ENCODE peak calls at places on chromosomes 6 and 20, in five cellular contexts. D, M, R, B and E are unnamed samples.
A peak's percentile ranks its signal among the peaks of the same experiment; 100 is the strongest.

GRCh38 chr6:148770408-148771211 is 23.8 kb downstream of the UST start:
- DNase-seq in D (no peak), B (no peak), R (no peak), M (no peak), E (no peak)

GRCh38 chr6:96520039-96520850 is 1.4 kb upstream of the UFL1 start:
- DNase-seq in D (peak; percentile 80), M (no peak), R (no peak), B (peak; percentile 10), E (no peak)

GRCh38 chr6:42075159-42075838 is 25.0 kb downstream of the TAF8 start:
- DNase-seq in B (peak; percentile 69), D (peak; percentile 93), R (peak; percentile 73), M (peak; percentile 86), E (peak; percentile 68)

GRCh38 chr6:137542713-137543112 is 48.5 kb upstream of the OLIG3 start:
- DNase-seq in B (no peak), R (no peak), D (no peak), M (no peak), E (no peak)

GRCh38 chr20:54680872-54681297 is 205.5 kb downstream of the DOK5 start:
- DNase-seq in B (peak; percentile 52), M (no peak), D (peak; percentile 75), R (peak; percentile 31), E (no peak)

GRCh38 chr6:11194399-11195274 is 37.8 kb downstream of the NEDD9 start:
- DNase-seq in R (no peak), D (no peak), M (no peak), B (no peak), E (no peak)

GRCh38 chr6:124699038-124699437 is 263.2 kb upstream of the RNF217 start:
- DNase-seq in R (no peak), D (no peak), B (no peak), M (no peak), E (no peak)

GRCh38 chr6:139705284-139705683 is 330.8 kb upstream of the CITED2 start:
- DNase-seq in B (no peak), R (no peak), D (no peak), M (no peak), E (no peak)

GRCh38 chr6:8054276-8054675 is 9.9 kb downstream of the BLOC1S5 start:
- DNase-seq in R (no peak), D (no peak), M (no peak), B (no peak), E (no peak)

GRCh38 chr6:26300828-26301227 is 64.2 kb upstream of the BTN3A2 start:
- DNase-seq in D (no peak), B (no peak), M (no peak), R (no peak), E (no peak)

GRCh38 chr20:17612287-17612974 is 42.6 kb downstream of the DSTN start:
- DNase-seq in B (peak; percentile 33), R (peak; percentile 20), D (no peak), M (peak; percentile 91), E (peak; percentile 89)

GRCh38 chr6:160379464-160379863 is 31.3 kb downstream of the SLC22A3 start:
- DNase-seq in B (peak; percentile 76), M (no peak), R (no peak), D (peak; percentile 61), E (no peak)

GRCh38 chr6:37232430-37233017 is 25.0 kb upstream of the TBC1D22B start:
- DNase-seq in R (no peak), D (no peak), B (no peak), M (no peak), E (no peak)

GRCh38 chr20:49612127-49612738 is 44.3 kb upstream of the PTGIS start:
- DNase-seq in D (no peak), R (no peak), M (peak; percentile 75), B (no peak), E (no peak)

GRCh38 chr20:9617940-9618339 is 103.5 kb downstream of the LAMP5 start:
- DNase-seq in B (peak; percentile 63), D (peak; percentile 89), M (no peak), R (no peak), E (no peak)

GRCh38 chr6:139856562-139856961 is 482.1 kb upstream of the CITED2 start:
- DNase-seq in R (no peak), B (no peak), D (no peak), M (no peak), E (no peak)

GRCh38 chr6:167116109-167116837 is 6.6 kb upstream of the CCR6 start:
- DNase-seq in D (no peak), B (peak; percentile 10), R (no peak), M (peak; percentile 83), E (no peak)

GRCh38 chr6:41581381-41581991 is 35.3 kb downstream of the FOXP4 start:
- DNase-seq in B (peak; percentile 87), M (peak; percentile 80), D (peak; percentile 84), R (no peak), E (no peak)

GRCh38 chr6:25925808-25926325 is 4.6 kb downstream of the SLC17A2 start:
- DNase-seq in R (no peak), B (no peak), M (no peak), D (no peak), E (no peak)

GRCh38 chr6:25009351-25009750 is 73.6 kb upstream of the RIPOR2 start:
- DNase-seq in R (no peak), M (no peak), D (no peak), B (no peak), E (no peak)

GRCh38 chr6:158233214-158233795 is 65.2 kb downstream of the GTF2H5 start:
- DNase-seq in M (no peak), B (no peak), R (peak; percentile 36), D (peak; percentile 12), E (no peak)

GRCh38 chr6:158229823-158230222 is 61.7 kb downstream of the GTF2H5 start:
- DNase-seq in B (no peak), R (no peak), M (no peak), D (no peak), E (no peak)

GRCh38 chr6:158230967-158231550 is 62.9 kb downstream of the GTF2H5 start:
- DNase-seq in B (no peak), R (no peak), M (no peak), D (no peak), E (no peak)

GRCh38 chr6:158231551-158232444 is 63.6 kb downstream of the GTF2H5 start:
- DNase-seq in M (peak; percentile 84), D (peak; percentile 60), R (peak; percentile 94), B (peak; percentile 55), E (peak; percentile 91)

DNA sequence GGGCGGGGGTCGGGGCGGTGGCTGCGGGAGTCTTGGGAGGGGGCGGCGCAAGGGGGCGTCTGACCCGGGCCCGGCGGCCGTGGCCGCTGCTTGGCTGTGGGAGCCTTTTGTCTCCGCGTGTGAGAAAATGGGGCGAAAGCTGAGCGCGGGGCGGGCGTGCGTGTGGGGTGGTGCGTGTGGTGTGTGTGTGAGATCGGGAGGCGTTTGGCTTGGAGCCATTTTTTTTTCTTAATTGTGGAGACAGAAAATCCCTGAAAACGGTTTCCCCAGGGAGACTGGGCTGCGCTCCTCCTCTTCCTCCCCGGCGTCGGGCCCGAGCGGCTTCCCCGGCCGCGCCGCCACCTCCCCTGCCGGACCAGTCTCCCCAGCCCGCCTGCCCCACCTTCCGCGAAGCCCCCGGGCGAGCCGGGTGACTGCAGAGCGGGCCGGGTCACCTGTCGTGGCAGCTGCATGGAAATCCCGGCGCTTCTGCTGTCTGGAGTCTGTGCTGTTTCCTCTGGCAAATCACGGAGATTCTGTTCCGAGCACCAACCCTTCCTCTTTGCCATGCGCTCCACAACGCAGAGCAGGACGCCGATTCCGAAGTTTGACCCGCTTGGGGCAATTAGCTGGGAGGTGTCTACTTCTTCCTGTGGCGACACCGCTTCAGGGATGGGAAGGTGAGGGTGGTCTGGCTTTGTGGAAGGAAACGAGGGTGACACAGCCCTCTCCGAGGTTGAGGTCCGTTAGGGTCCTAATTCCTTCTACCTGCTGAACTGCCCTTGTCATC is 64.5 kb downstream of the GTF2H5 start:
- DNase-seq in D (peak; percentile 51), B (peak; percentile 57), M (peak; percentile 80), R (peak; percentile 72), E (peak; percentile 93)
- TF ChIP-seq CTCF in D (no peak), B (no peak), M (no peak), R (no peak), E (peak; percentile 6)

DNA sequence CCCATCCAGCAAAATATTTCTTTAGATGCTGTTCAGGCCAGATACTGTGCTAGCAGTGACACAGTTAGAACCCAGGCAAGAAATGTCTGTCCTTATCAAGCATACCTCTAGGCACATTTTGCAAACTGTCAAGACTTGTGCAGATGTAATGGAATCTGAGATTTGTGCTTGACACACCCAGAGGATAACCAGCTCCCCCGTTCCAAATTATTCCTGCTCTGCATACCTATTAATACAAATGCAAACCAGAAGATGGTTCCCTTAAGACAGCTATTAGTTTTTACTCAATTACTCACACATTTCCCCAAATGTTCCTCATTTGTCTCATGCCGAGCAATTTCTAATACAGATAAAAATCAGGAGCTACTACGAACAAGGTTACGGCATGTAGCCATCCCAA is 40.4 kb downstream of the ATXN1 start:
- DNase-seq in M (no peak), B (no peak), R (no peak), D (no peak), E (no peak)
- TF ChIP-seq CTCF in M (no peak), B (no peak), R (no peak), D (no peak), E (no peak)

DNA sequence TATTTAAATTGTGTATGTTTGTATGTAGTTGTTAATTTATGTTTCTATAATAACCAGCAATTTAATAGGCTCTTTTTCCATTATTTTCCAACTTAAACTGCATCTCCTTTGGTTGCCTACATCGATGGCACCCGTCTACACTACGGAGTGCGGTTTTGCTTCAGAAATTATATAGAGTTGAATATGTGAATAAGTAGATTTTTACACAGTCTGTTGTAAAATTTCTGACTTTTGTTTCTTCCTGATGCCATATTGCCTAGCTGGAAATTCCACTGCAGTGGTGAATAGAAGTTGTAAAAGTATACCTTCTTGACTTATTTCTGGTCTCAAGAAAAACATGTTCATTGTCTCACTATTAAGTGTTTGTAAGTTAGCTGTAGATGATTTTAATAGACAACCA is 404.1 kb upstream of the EPHA7 start:
- DNase-seq in D (no peak), M (no peak), B (no peak), R (no peak), E (no peak)
- TF ChIP-seq CTCF in D (no peak), M (no peak), B (no peak), R (no peak), E (no peak)

GRCh38 chr6:28980137-28980796 is 24.8 kb downstream of the ZNF311 start:
- DNase-seq in R (no peak), M (no peak), B (no peak), D (no peak), E (no peak)

GRCh38 chr6:28982476-28983266 is 22.4 kb downstream of the ZNF311 start:
- DNase-seq in B (peak; percentile 80), D (peak; percentile 75), M (no peak), R (no peak), E (no peak)

GRCh38 chr6:28980797-28981390 is 24.2 kb downstream of the ZNF311 start:
- DNase-seq in D (peak; percentile 90), R (peak; percentile 53), M (no peak), B (peak; percentile 86), E (no peak)

GRCh38 chr6:28981391-28981832 is 23.7 kb downstream of the ZNF311 start:
- DNase-seq in D (peak; percentile 88), M (peak; percentile 85), R (no peak), B (peak; percentile 81), E (no peak)

DNA sequence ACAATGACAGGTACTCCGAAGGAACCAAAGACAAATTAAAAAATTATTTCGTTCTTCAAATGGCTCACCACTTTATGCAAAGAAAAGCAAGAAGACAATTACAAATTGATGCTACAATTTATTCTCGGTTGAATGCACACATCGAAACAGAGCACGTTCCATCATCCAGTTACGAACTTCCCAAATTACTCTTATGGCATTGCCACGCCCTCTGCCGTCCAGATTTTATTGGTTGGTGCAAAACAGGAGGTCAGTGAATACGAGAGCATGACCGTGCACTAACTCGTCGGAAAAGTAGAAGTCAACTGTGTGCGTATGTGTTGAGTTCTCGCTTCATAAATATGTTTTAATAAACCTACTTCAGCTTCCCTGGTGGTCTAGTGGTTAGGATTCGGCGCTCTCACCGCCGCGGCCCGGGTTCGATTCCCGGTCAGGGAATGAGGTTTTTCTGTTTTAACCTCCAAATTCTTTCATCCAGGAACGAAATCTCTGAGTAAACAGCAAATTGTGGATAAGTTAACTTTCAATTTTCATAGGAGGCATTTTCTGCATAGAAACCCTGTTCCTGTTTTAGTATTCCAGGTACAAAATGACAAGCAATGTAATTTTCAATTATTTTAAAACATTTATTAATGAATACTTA is 23.2 kb downstream of the ZNF311 start:
- DNase-seq in M (peak; percentile 93), D (peak; percentile 82), B (peak; percentile 93), R (peak; percentile 68), E (no peak)
- TF ChIP-seq CTCF in M (no peak), D (no peak), B (no peak), R (no peak), E (no peak)